ENCODE peak calls at places on chromosomes 6 and 20, in six cellular contexts. Z is effector memory CD4-positive, alpha-beta T cell; S is H4; A is left colon; V is activated CD4-positive, alpha-beta T cell treated with anti-CD3 and anti-CD28 coated beads, Interleukin-2, amount 50 U/mL, for 1 hour; N is COR-L47. D is an unnamed sample.
A peak's percentile ranks its signal among the peaks of the same experiment; 100 is the strongest.

GRCh38 chr6:107114872-107115694 is at the start of gene BEND3:
- DNase-seq in A (peak; percentile 38), S (no peak), V (peak; percentile 40), N (no peak), Z (peak; percentile 27), D (no peak)

GRCh38 chr6:83097204-83097603 is 29.7 kb downstream of the DOP1A start:
- DNase-seq in A (no peak), V (no peak), S (no peak), N (no peak), Z (no peak), D (no peak)

GRCh38 chr6:169452117-169452868 is 198.6 kb upstream of the THBS2 start:
- DNase-seq in S (peak; percentile 68), N (no peak), Z (no peak), A (peak; percentile 59), V (no peak), D (no peak)

GRCh38 chr20:14245368-14245970 is 91.9 kb downstream of the FLRT3 start:
- DNase-seq in Z (no peak), S (no peak), N (no peak), A (no peak), V (no peak), D (no peak)

GRCh38 chr6:20572940-20573339 is 38.7 kb downstream of the CDKAL1 start:
- DNase-seq in S (peak; percentile 16), V (no peak), Z (no peak), A (no peak), N (no peak), D (no peak)

GRCh38 chr6:18221288-18221615 is 43.1 kb downstream of the DEK start:
- DNase-seq in S (no peak), A (no peak), Z (no peak), V (no peak), N (no peak), D (no peak)

GRCh38 chr6:100719883-100720682 is 161.0 kb downstream of the ASCC3 start:
- DNase-seq in V (no peak), N (peak; percentile 4), A (no peak), Z (no peak), S (peak; percentile 14), D (no peak)

GRCh38 chr20:38640486-38640885 is 38.9 kb downstream of the ARHGAP40 start:
- DNase-seq in V (no peak), Z (no peak), S (no peak), N (no peak), A (no peak), D (no peak)

GRCh38 chr20:50415516-50416268 is 94.5 kb upstream of the PTPN1 start:
- DNase-seq in Z (no peak), V (no peak), A (peak; percentile 99), N (no peak), S (peak; percentile 93), D (peak; percentile 73)

GRCh38 chr6:48111143-48111506 is at the start of gene PTCHD4:
- DNase-seq in V (no peak), N (peak; percentile 89), S (peak; percentile 88), Z (no peak), A (no peak), D (no peak)

GRCh38 chr6:25934735-25935313 is 4.3 kb upstream of the SLC17A2 start:
- DNase-seq in Z (no peak), V (no peak), N (no peak), A (no peak), S (no peak), D (no peak)

GRCh38 chr6:8177721-8178120 is 75.4 kb upstream of the EEF1E1 start:
- DNase-seq in V (no peak), A (no peak), Z (no peak), N (no peak), S (no peak), D (no peak)

GRCh38 chr6:28947831-28948270 is 24.1 kb upstream of the TRIM27 start:
- DNase-seq in A (peak; percentile 64), Z (no peak), V (no peak), S (peak; percentile 37), N (no peak), D (no peak)

GRCh38 chr6:166381733-166382499 is 824 bp downstream of the MPC1 start:
- DNase-seq in A (peak; percentile 89), N (peak; percentile 22), V (peak; percentile 64), Z (peak; percentile 48), S (peak; percentile 20), D (peak; percentile 53)

GRCh38 chr6:49676671-49677281 is 36.6 kb downstream of the CRISP2 start:
- DNase-seq in Z (no peak), S (peak; percentile 61), A (no peak), V (no peak), N (no peak), D (no peak)

GRCh38 chr20:50995506-50995905 is 27.4 kb downstream of the KCNG1 start:
- DNase-seq in Z (no peak), N (no peak), A (no peak), V (no peak), S (no peak), D (no peak)

GRCh38 chr20:7617797-7618196 is 322.5 kb downstream of the HAO1 start:
- DNase-seq in A (no peak), Z (no peak), V (no peak), S (no peak), N (no peak), D (no peak)

GRCh38 chr6:912871-913663 is 220.1 kb upstream of the EXOC2 start:
- DNase-seq in S (peak; percentile 79), N (peak; percentile 1), A (no peak), Z (no peak), V (no peak), D (peak; percentile 2)